ENCODE peak calls at places on chromosomes 3 and 15, in five cellular contexts. Z, Y, J, D and A are unnamed samples.

GRCh38 chr3:10804183-10804648 is 11.8 kb upstream of the SLC6A11 start:
- DNase-seq in J (no peak), Y (peak), D (no peak), Z (no peak), A (peak)

GRCh38 chr3:62874398-62875102 is 666 bp downstream of the CADPS start:
- DNase-seq in Z (peak), D (no peak), J (no peak), Y (no peak), A (no peak)

GRCh38 chr3:187456268-187456667 is 88.1 kb downstream of the RTP4 start:
- DNase-seq in J (peak), Z (no peak), Y (no peak), D (peak), A (no peak)

GRCh38 chr3:193207290-193207689 is 33.7 kb upstream of the PLAAT1 start:
- DNase-seq in J (no peak), Y (peak), Z (no peak), D (no peak), A (no peak)

GRCh38 chr3:43855674-43856299 is 165.0 kb downstream of the ABHD5 start:
- DNase-seq in J (no peak), Y (peak), Z (peak), D (no peak), A (peak)

GRCh38 chr15:98417346-98417745 is 231.0 kb upstream of the IGF1R start:
- DNase-seq in J (no peak), D (no peak), Z (no peak), Y (no peak), A (no peak)

GRCh38 chr3:39349080-39349479 is 19.6 kb downstream of the CCR8 start:
- DNase-seq in Z (no peak), Y (no peak), J (no peak), D (no peak), A (no peak)

GRCh38 chr3:183073839-183074615 is 25.3 kb downstream of the MCCC1 start:
- DNase-seq in D (no peak), Y (peak), J (peak), Z (no peak), A (peak)

GRCh38 chr3:131361464-131362421 is 19.8 kb upstream of the NUDT16 start:
- DNase-seq in Z (peak), J (peak), D (no peak), Y (no peak), A (no peak)

GRCh38 chr15:75583689-75584088 is 4.6 kb upstream of the PTPN9 start:
- DNase-seq in Z (no peak), J (no peak), D (no peak), Y (no peak), A (no peak)

GRCh38 chr3:193789455-193789854 is 196.4 kb downstream of the OPA1 start:
- DNase-seq in Z (no peak), D (no peak), J (no peak), Y (no peak), A (no peak)

GRCh38 chr3:132695422-132695821 is 26.8 kb downstream of the NPHP3 start:
- DNase-seq in D (no peak), J (no peak), Z (no peak), Y (peak), A (no peak)

GRCh38 chr3:78857494-78858111 is 910.2 kb downstream of the ROBO1 start:
- DNase-seq in J (no peak), Y (no peak), D (no peak), Z (no peak), A (no peak)

GRCh38 chr3:51163051-51163450 is 222.0 kb upstream of the MANF start:
- DNase-seq in Y (no peak), Z (no peak), J (no peak), D (no peak), A (no peak)

GRCh38 chr15:31605467-31605931 is 278.9 kb downstream of the KLF13 start:
- DNase-seq in Y (peak), Z (no peak), J (peak), D (no peak), A (peak)

GRCh38 chr15:64476550-64476949 is 16.2 kb downstream of the ZNF609 start:
- DNase-seq in J (no peak), D (no peak), Y (no peak), Z (no peak), A (no peak)

GRCh38 chr3:15309662-15310335 is 22.6 kb downstream of the SH3BP5 start:
- DNase-seq in D (no peak), J (peak), Z (no peak), Y (no peak), A (no peak)

GRCh38 chr3:24315991-24316390 is 178.7 kb downstream of the THRB start:
- DNase-seq in Y (peak), D (no peak), J (no peak), Z (no peak), A (peak)

GRCh38 chr3:154018100-154018696 is 103.0 kb upstream of the ARHGEF26 start:
- DNase-seq in J (no peak), Y (peak), Z (peak), D (no peak), A (peak)

GRCh38 chr15:44087578-44088190 is 107.4 kb downstream of the FRMD5 start:
- DNase-seq in D (no peak), Z (no peak), J (no peak), Y (peak), A (peak)

GRCh38 chr3:126365351-126366274 is 8.4 kb upstream of the KLF15 start:
- DNase-seq in Y (no peak), D (no peak), J (no peak), Z (no peak), A (no peak)

GRCh38 chr3:195251336-195252065 is 19.5 kb downstream of the XXYLT1 start:
- DNase-seq in J (no peak), D (no peak), Z (no peak), Y (no peak), A (no peak)

GRCh38 chr15:44668925-44669324 is 5.5 kb upstream of the SPG11 start:
- DNase-seq in Z (no peak), J (no peak), D (no peak), Y (no peak), A (no peak)

GRCh38 chr15:69328739-69329138 is 30.0 kb downstream of the PAQR5 start:
- DNase-seq in D (no peak), J (no peak), Y (no peak), Z (no peak), A (no peak)

GRCh38 chr3:123546133-123546755 is 38.6 kb downstream of the HACD2 start:
- DNase-seq in D (no peak), Y (peak), Z (no peak), J (no peak), A (peak)

GRCh38 chr3:184836090-184836785 is 24.3 kb downstream of the VPS8 start:
- DNase-seq in D (no peak), J (no peak), Y (no peak), Z (no peak), A (no peak)